ENCODE peak calls at places on chromosomes 2 and 18, in seven cellular contexts. L is H1, Y is HepG2, F is A549, T is GM12878, R is SK-N-SH, Q is K562. I is an unnamed sample.

GRCh38 chr18:22558945-22559385 is 141.2 kb upstream of the CTAGE1 start:
- DNase-seq in L (no peak), Y (peak; percentile 31), F (peak; percentile 44), T (no peak), R (peak; percentile 33), Q (peak; percentile 80), I (peak; percentile 72)

GRCh38 chr2:233915133-233915532 is 2.0 kb upstream of the TRPM8 start:
- DNase-seq in L (no peak), Y (no peak), F (peak; percentile 45), T (no peak), R (peak; percentile 32), Q (no peak), I (peak; percentile 3)

GRCh38 chr2:29014811-29015414 is 33.8 kb downstream of the TOGARAM2 start:
- DNase-seq in L (no peak), Y (no peak), F (no peak), T (no peak), R (no peak), Q (no peak), I (peak; percentile 57)

GRCh38 chr2:107712857-107713256 is 113.8 kb upstream of the RGPD4 start:
- DNase-seq in L (no peak), Y (no peak), F (no peak), T (no peak), R (no peak), Q (no peak), I (no peak)

GRCh38 chr2:127811397-127811860 is 458 bp upstream of the WDR33 start:
- DNase-seq in L (no peak), Y (no peak), F (peak; percentile 29), T (no peak), R (no peak), Q (no peak), I (no peak)

GRCh38 chr2:132609101-132609890 is 60.7 kb downstream of the LYPD1 start:
- DNase-seq in L (no peak), Y (no peak), F (no peak), T (no peak), R (no peak), Q (no peak), I (no peak)

GRCh38 chr2:54122939-54123338 is 7.5 kb downstream of the ACYP2 start:
- DNase-seq in L (no peak), Y (peak; percentile 79), F (peak; percentile 24), T (no peak), R (no peak), Q (no peak), I (peak; percentile 80)

GRCh38 chr2:218745559-218746469 is 35.2 kb downstream of the TTLL4 start:
- DNase-seq in L (no peak), Y (peak; percentile 99), F (no peak), T (no peak), R (no peak), Q (no peak), I (peak; percentile 65)

GRCh38 chr2:106157416-106157815 is 36.7 kb downstream of the UXS1 start:
- DNase-seq in L (no peak), Y (no peak), F (no peak), T (no peak), R (no peak), Q (no peak), I (no peak)

GRCh38 chr2:28591711-28592365 is 96.0 kb downstream of the PLB1 start:
- DNase-seq in L (no peak), Y (no peak), F (no peak), T (no peak), R (no peak), Q (no peak), I (no peak)

GRCh38 chr2:152284398-152284797 is 50.6 kb upstream of the FMNL2 start:
- DNase-seq in L (no peak), Y (no peak), F (no peak), T (no peak), R (no peak), Q (no peak), I (no peak)

GRCh38 chr2:148817210-148817708 is 57.8 kb upstream of the KIF5C start:
- DNase-seq in L (peak; percentile 44), Y (no peak), F (no peak), T (no peak), R (peak; percentile 45), Q (no peak), I (no peak)

GRCh38 chr2:217573565-217573964 is 429.2 kb downstream of the TNS1 start:
- DNase-seq in L (no peak), Y (no peak), F (no peak), T (no peak), R (no peak), Q (no peak), I (peak; percentile 89)

GRCh38 chr2:128543646-128544045 is 225.0 kb upstream of the HS6ST1 start:
- DNase-seq in L (no peak), Y (no peak), F (no peak), T (no peak), R (no peak), Q (no peak), I (no peak)

GRCh38 chr18:39647627-39648502 is 2082.3 kb upstream of the CELF4 start:
- DNase-seq in L (no peak), Y (no peak), F (no peak), T (no peak), R (no peak), Q (no peak), I (peak; percentile 94)

GRCh38 chr2:42793314-42794270 is 1.2 kb upstream of the HAAO start:
- DNase-seq in L (no peak), Y (no peak), F (no peak), T (no peak), R (peak; percentile 42), Q (no peak), I (no peak)

GRCh38 chr2:130874512-130874911 is 37.8 kb downstream of the ARHGEF4 start:
- DNase-seq in L (no peak), Y (no peak), F (no peak), T (no peak), R (no peak), Q (no peak), I (no peak)

GRCh38 chr2:187547353-187547979 is 6.8 kb downstream of the TFPI start:
- DNase-seq in L (no peak), Y (no peak), F (peak; percentile 18), T (no peak), R (no peak), Q (peak; percentile 63), I (peak; percentile 97)

GRCh38 chr2:157761520-157761919 is 114.6 kb downstream of the ACVR1 start:
- DNase-seq in L (no peak), Y (no peak), F (no peak), T (no peak), R (no peak), Q (no peak), I (peak; percentile 59)

GRCh38 chr2:121695179-121695451 is 41.6 kb downstream of the NIFK start:
- DNase-seq in L (no peak), Y (no peak), F (no peak), T (no peak), R (no peak), Q (no peak), I (no peak)

GRCh38 chr2:230877131-230877736 is 12.5 kb downstream of the ITM2C start:
- DNase-seq in L (peak; percentile 38), Y (no peak), F (no peak), T (no peak), R (no peak), Q (no peak), I (no peak)

GRCh38 chr2:217489145-217489960 is 513.4 kb downstream of the TNS1 start:
- DNase-seq in L (no peak), Y (no peak), F (no peak), T (no peak), R (no peak), Q (no peak), I (no peak)

GRCh38 chr2:101622210-101622609 is 75.3 kb upstream of the MAP4K4 start:
- DNase-seq in L (no peak), Y (no peak), F (no peak), T (no peak), R (no peak), Q (no peak), I (no peak)

GRCh38 chr2:237964578-237965404 is 2.0 kb upstream of the UBE2F start:
- DNase-seq in L (no peak), Y (no peak), F (no peak), T (no peak), R (no peak), Q (peak; percentile 84), I (peak; percentile 86)

GRCh38 chr2:238930216-238930615 is 82.3 kb downstream of the TWIST2 start:
- DNase-seq in L (no peak), Y (no peak), F (no peak), T (no peak), R (no peak), Q (no peak), I (no peak)

GRCh38 chr2:185385157-185385556 is 353.4 kb upstream of the FSIP2 start:
- DNase-seq in L (no peak), Y (no peak), F (no peak), T (no peak), R (no peak), Q (no peak), I (no peak)

GRCh38 chr2:212940816-212941215 is 210.6 kb downstream of the IKZF2 start:
- DNase-seq in L (no peak), Y (no peak), F (no peak), T (no peak), R (no peak), Q (no peak), I (peak; percentile 34)

DNA sequence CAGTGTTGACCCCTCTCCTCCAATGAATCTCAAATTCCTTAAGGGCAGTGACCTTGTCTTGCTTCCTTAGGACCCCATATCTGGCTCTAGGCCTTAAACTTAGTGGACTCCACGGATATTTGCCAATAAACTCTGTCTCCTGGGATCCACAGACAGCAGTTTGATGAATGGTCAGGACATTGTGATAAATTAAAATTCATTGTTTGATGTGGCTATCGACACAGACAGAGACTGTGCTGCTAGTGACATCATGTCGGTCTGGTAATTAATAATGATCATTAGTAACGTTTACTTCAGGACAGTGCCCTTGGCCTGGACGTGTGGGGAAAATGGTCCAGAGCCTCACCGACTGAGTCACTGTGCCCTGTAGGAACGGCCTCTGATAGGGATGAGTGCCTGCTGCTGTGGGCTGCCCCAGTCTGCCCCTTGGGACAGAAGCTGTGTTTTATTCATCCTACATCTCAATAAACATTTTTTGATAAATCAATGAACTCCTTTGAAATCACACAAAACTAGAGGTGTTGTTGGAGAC is 5.2 kb upstream of the SLC35F6 start:
- DNase-seq in L (no peak), Y (no peak), F (no peak), T (no peak), R (no peak), Q (no peak), I (peak; percentile 39)
- TF ChIP-seq RFX5 in L (no peak), Y (no peak), F (no peak), T (no peak), R (no peak), Q (no peak), I (no peak)

GRCh38 chr18:24651472-24651871 is 191.0 kb downstream of the HRH4 start:
- DNase-seq in L (no peak), Y (no peak), F (no peak), T (no peak), R (no peak), Q (no peak), I (no peak)
- TF ChIP-seq RFX5 in L (no peak), Y (no peak), F (no peak), T (no peak), R (no peak), Q (no peak), I (no peak)

GRCh38 chr18:48455555-48456478 is 46.6 kb upstream of the ZBTB7C start:
- DNase-seq in L (no peak), Y (no peak), F (no peak), T (no peak), R (no peak), Q (no peak), I (peak; percentile 89)
- TF ChIP-seq RFX5 in L (no peak), Y (no peak), F (no peak), T (no peak), R (no peak), Q (no peak), I (no peak)

GRCh38 chr2:73185965-73186364 is 16.4 kb upstream of the NOTO start:
- DNase-seq in L (no peak), Y (no peak), F (no peak), T (no peak), R (no peak), Q (no peak), I (no peak)
- TF ChIP-seq RFX5 in L (no peak), Y (no peak), F (no peak), T (no peak), R (no peak), Q (no peak), I (no peak)